ENCODE peak calls at places on chromosomes 4 and X, in nine cellular contexts. W is sigmoid colon; F is GOT3; G is cardiac septum; X is activated CD4-positive, alpha-beta T cell treated with anti-CD3 and anti-CD28 coated beads, Interleukin-2, amount 50 U/mL, for 4 hours; D is ACHN; T is T-cell; M is NCI-H460; R is WTC11. Y is an unnamed sample.

GRCh38 chrX:40131644-40132376 is 34.1 kb upstream of the BCOR start:
- DNase-seq in W (no peak), F (no peak), G (no peak), X (no peak), D (no peak), T (no peak), M (no peak), R (no peak), Y (no peak)

GRCh38 chr4:3307486-3307885 is 14.7 kb downstream of the RGS12 start:
- DNase-seq in W (peak), F (no peak), G (peak), X (no peak), D (no peak), T (no peak), M (no peak), R (no peak), Y (no peak)

GRCh38 chr4:138938371-138938699 is 77.2 kb upstream of the NOCT start:
- DNase-seq in W (no peak), F (no peak), G (no peak), X (no peak), D (peak), T (no peak), M (peak), R (no peak), Y (no peak)

GRCh38 chr4:687048-687974 is 1.6 kb downstream of the SLC49A3 start:
- DNase-seq in W (peak), F (peak), G (peak), X (no peak), D (peak), T (peak), M (peak), R (no peak), Y (no peak)

GRCh38 chr4:69991016-69991415 is 4.8 kb upstream of the STATH start:
- DNase-seq in W (no peak), F (no peak), G (no peak), X (no peak), D (no peak), T (no peak), M (no peak), R (no peak), Y (no peak)

GRCh38 chrX:39206746-39207145 is 405.5 kb downstream of the MID1IP1 start:
- DNase-seq in W (no peak), F (no peak), G (no peak), X (no peak), D (no peak), T (no peak), M (no peak), R (no peak), Y (no peak)

GRCh38 chrX:36573720-36574119 is 434.4 kb upstream of the FAM47C start:
- DNase-seq in W (no peak), F (no peak), G (no peak), X (no peak), D (no peak), T (no peak), M (no peak), R (no peak), Y (no peak)

GRCh38 chr4:42282081-42282901 is 115.0 kb upstream of the SHISA3 start:
- DNase-seq in W (no peak), F (no peak), G (no peak), X (no peak), D (peak), T (peak), M (peak), R (peak), Y (no peak)

GRCh38 chr4:97394653-97395052 is 748.6 kb downstream of the STPG2 start:
- DNase-seq in W (no peak), F (no peak), G (no peak), X (no peak), D (peak), T (no peak), M (no peak), R (no peak), Y (no peak)

GRCh38 chrX:114800719-114801118 is 216.7 kb downstream of the IL13RA2 start:
- DNase-seq in W (no peak), F (no peak), G (no peak), X (no peak), D (no peak), T (no peak), M (peak), R (no peak), Y (no peak)

GRCh38 chrX:20594985-20595384 is 328.3 kb upstream of the RPS6KA3 start:
- DNase-seq in W (no peak), F (no peak), G (no peak), X (no peak), D (no peak), T (no peak), M (no peak), R (no peak), Y (no peak)

GRCh38 chrX:130975947-130976346 is 72.9 kb upstream of the ENOX2 start:
- DNase-seq in W (no peak), F (no peak), G (no peak), X (no peak), D (peak), T (peak), M (peak), R (peak), Y (no peak)

GRCh38 chrX:111608724-111609123 is 72.2 kb upstream of the ALG13 start:
- DNase-seq in W (no peak), F (no peak), G (no peak), X (no peak), D (no peak), T (no peak), M (no peak), R (no peak), Y (no peak)

GRCh38 chr4:8355306-8355705 is 85.2 kb downstream of the ACOX3 start:
- DNase-seq in W (no peak), F (no peak), G (no peak), X (no peak), D (no peak), T (no peak), M (no peak), R (no peak), Y (no peak)

GRCh38 chrX:48649109-48649508 is 34.5 kb upstream of the WAS start:
- DNase-seq in W (peak), F (no peak), G (no peak), X (no peak), D (no peak), T (no peak), M (no peak), R (no peak), Y (no peak)

GRCh38 chr4:189069782-189070181 is 870.9 kb upstream of the FRG1 start:
- DNase-seq in W (no peak), F (no peak), G (no peak), X (no peak), D (no peak), T (no peak), M (no peak), R (no peak), Y (no peak)

GRCh38 chr4:174739576-174739975 is 89.5 kb downstream of the GLRA3 start:
- DNase-seq in W (no peak), F (no peak), G (no peak), X (no peak), D (no peak), T (no peak), M (no peak), R (no peak), Y (no peak)

GRCh38 chrX:776529-777230 is 146.1 kb downstream of the SHOX start:
- DNase-seq in W (no peak), F (no peak), G (no peak), X (no peak), D (no peak), T (no peak), M (no peak), R (no peak), Y (no peak)

GRCh38 chrX:131072871-131073571 is 14.9 kb downstream of the ARHGAP36 start:
- DNase-seq in W (no peak), F (no peak), G (no peak), X (no peak), D (no peak), T (no peak), M (no peak), R (no peak), Y (no peak)

GRCh38 chr4:103011378-103012025 is 8.0 kb downstream of the SLC9B1 start:
- DNase-seq in W (no peak), F (no peak), G (no peak), X (no peak), D (no peak), T (no peak), M (no peak), R (no peak), Y (no peak)

GRCh38 chr4:34619531-34620109 is 1624.7 kb downstream of the ARAP2 start:
- DNase-seq in W (no peak), F (no peak), G (no peak), X (no peak), D (no peak), T (no peak), M (no peak), R (no peak), Y (no peak)

GRCh38 chr4:14111730-14112171 is 484.2 kb upstream of the BOD1L1 start:
- DNase-seq in W (no peak), F (no peak), G (no peak), X (no peak), D (no peak), T (no peak), M (no peak), R (no peak), Y (no peak)

GRCh38 chrX:13197961-13198761 is 121.7 kb downstream of the ATXN3L start:
- DNase-seq in W (no peak), F (no peak), G (no peak), X (no peak), D (no peak), T (no peak), M (no peak), R (peak), Y (no peak)

GRCh38 chr4:54402880-54403503 is 173.9 kb downstream of the PDGFRA start:
- DNase-seq in W (no peak), F (no peak), G (no peak), X (no peak), D (no peak), T (no peak), M (no peak), R (peak), Y (no peak)

GRCh38 chr4:179666226-179666625 is 2224.0 kb upstream of the AGA start:
- DNase-seq in W (no peak), F (no peak), G (no peak), X (no peak), D (no peak), T (no peak), M (no peak), R (peak), Y (no peak)

GRCh38 chr4:16124232-16124631 is 40.4 kb upstream of the PROM1 start:
- DNase-seq in W (no peak), F (no peak), G (no peak), X (no peak), D (no peak), T (no peak), M (no peak), R (no peak), Y (no peak)